ENCODE peak calls at places on chromosome 9, in ten cellular contexts. W is AG10803; N is GM12865; M is astrocyte; Q is left ventricle myocardium inferior; R is right cardiac atrium; J is WERI-Rb-1; Z is CD8-positive, alpha-beta memory T cell; S is colonic mucosa; D is neural progenitor cell. C is an unnamed sample.

GRCh38 chr9:130866474-130866965 is 30.1 kb downstream of the QRFP start:
- DNase-seq in M (peak), R (peak), Z (peak), S (peak), J (peak), N (peak), W (peak), Q (no peak), D (peak), C (peak)

GRCh38 chr9:5488616-5489015 is 21.7 kb upstream of the PDCD1LG2 start:
- DNase-seq in J (no peak), S (no peak), Z (no peak), R (no peak), N (no peak), Q (no peak), M (peak), D (no peak), W (no peak), C (no peak)

GRCh38 chr9:89756891-89757537 is 152.2 kb downstream of the GADD45G start:
- DNase-seq in D (no peak), Z (no peak), N (no peak), Q (peak), M (no peak), S (no peak), W (no peak), R (peak), J (no peak), C (no peak)

GRCh38 chr9:69999331-69999730 is 44.3 kb upstream of the MAMDC2 start:
- DNase-seq in N (no peak), D (no peak), S (no peak), R (no peak), M (no peak), J (no peak), Q (no peak), Z (no peak), W (no peak), C (peak)

GRCh38 chr9:83537331-83538171 is 650 bp downstream of the FRMD3 start:
- DNase-seq in J (no peak), Q (peak), D (peak), N (no peak), Z (no peak), M (peak), W (peak), S (peak), R (no peak), C (peak)

GRCh38 chr9:136570191-136570845 is 24.5 kb upstream of the NOTCH1 start:
- DNase-seq in D (no peak), R (peak), W (no peak), J (no peak), Q (no peak), M (no peak), N (no peak), Z (no peak), S (no peak), C (no peak)

GRCh38 chr9:93900436-93900819 is 54.7 kb downstream of the BARX1 start:
- DNase-seq in W (no peak), R (no peak), M (no peak), S (no peak), D (no peak), Q (no peak), Z (no peak), N (no peak), J (no peak), C (no peak)

GRCh38 chr9:117073539-117074336 is 341.1 kb downstream of the ASTN2 start:
- DNase-seq in Q (no peak), W (no peak), S (no peak), M (no peak), Z (no peak), N (peak), J (peak), R (no peak), D (peak), C (no peak)

GRCh38 chr9:74824654-74825053 is 63.1 kb downstream of the TRPM6 start:
- DNase-seq in N (no peak), Z (no peak), D (no peak), W (peak), Q (no peak), M (no peak), R (no peak), S (peak), J (no peak), C (peak)

GRCh38 chr9:3247211-3247610 is 278.6 kb downstream of the RFX3 start:
- DNase-seq in D (no peak), J (no peak), R (no peak), N (no peak), S (no peak), Q (no peak), M (no peak), Z (no peak), W (no peak), C (no peak)

GRCh38 chr9:83406901-83407300 is 131.3 kb downstream of the FRMD3 start:
- DNase-seq in Q (no peak), S (no peak), M (no peak), J (no peak), R (no peak), Z (no peak), N (no peak), W (no peak), D (no peak), C (no peak)

GRCh38 chr9:18610956-18611355 is 137.0 kb downstream of the ADAMTSL1 start:
- DNase-seq in W (no peak), Z (no peak), J (no peak), R (no peak), D (no peak), N (no peak), Q (no peak), M (no peak), S (no peak), C (no peak)

GRCh38 chr9:73152953-73153352 is 1.3 kb downstream of the ANXA1 start:
- DNase-seq in M (no peak), Q (no peak), R (no peak), Z (peak), N (peak), D (no peak), J (no peak), S (no peak), W (peak), C (peak)

GRCh38 chr9:89360465-89360864 is 42.2 kb downstream of the SECISBP2 start:
- DNase-seq in S (no peak), M (no peak), Q (no peak), D (peak), Z (no peak), N (no peak), J (peak), W (no peak), R (no peak), C (no peak)

GRCh38 chr9:109918359-109919163 is 138.6 kb downstream of the PALM2AKAP2 start:
- DNase-seq in R (no peak), Z (no peak), Q (no peak), J (no peak), S (peak), M (no peak), W (no peak), N (peak), D (no peak), C (no peak)

GRCh38 chr9:27179245-27179870 is 70.3 kb downstream of the TEK start:
- DNase-seq in N (no peak), Q (no peak), D (no peak), S (no peak), M (peak), R (no peak), Z (no peak), W (no peak), J (no peak), C (peak)

GRCh38 chr9:91029621-91030361 is 228.2 kb downstream of the SYK start:
- DNase-seq in R (no peak), N (no peak), M (no peak), W (no peak), Q (no peak), S (no peak), D (no peak), Z (no peak), J (no peak), C (no peak)

GRCh38 chr9:98707158-98708102 is 1.3 kb downstream of the GABBR2 start:
- DNase-seq in S (no peak), Z (no peak), D (peak), J (peak), Q (peak), R (peak), W (peak), N (peak), M (peak), C (peak)

GRCh38 chr9:87622936-87623335 is 103.0 kb upstream of the CTSL start:
- DNase-seq in Z (no peak), D (no peak), Q (no peak), W (no peak), R (no peak), M (no peak), N (no peak), J (no peak), S (no peak), C (no peak)

GRCh38 chr9:63816742-63817621 is 1468.0 kb downstream of the FOXD4L5 start:
- DNase-seq in R (peak), J (peak), D (peak), S (peak), W (peak), N (peak), Q (peak), Z (peak), M (peak), C (peak)

GRCh38 chr9:89598926-89599325 is 5.9 kb upstream of the GADD45G start:
- DNase-seq in Q (no peak), R (no peak), J (peak), D (no peak), W (no peak), S (no peak), M (no peak), Z (no peak), N (no peak), C (no peak)

GRCh38 chr9:120307599-120307998 is 272.4 kb downstream of the CDK5RAP2 start:
- DNase-seq in R (no peak), Q (no peak), J (no peak), N (no peak), D (no peak), M (no peak), S (no peak), W (no peak), Z (no peak), C (no peak)

GRCh38 chr9:70601000-70601929 is 186.8 kb upstream of the KLF9 start:
- DNase-seq in J (no peak), S (peak), R (peak), D (no peak), Q (peak), W (peak), Z (no peak), N (no peak), M (peak), C (peak)

GRCh38 chr9:105693435-105694275 is 686 bp upstream of the TMEM38B start:
- DNase-seq in W (no peak), R (no peak), Z (peak), S (no peak), Q (no peak), D (peak), N (peak), J (no peak), M (no peak), C (no peak)

GRCh38 chr9:22228542-22228941 is 218.1 kb upstream of the DMRTA1 start:
- DNase-seq in D (no peak), S (no peak), Q (no peak), R (no peak), W (peak), Z (no peak), M (no peak), J (no peak), N (no peak), C (peak)

GRCh38 chr9:86741311-86742215 is 205.7 kb downstream of the GAS1 start:
- DNase-seq in S (no peak), D (no peak), N (no peak), Z (no peak), W (peak), M (peak), J (no peak), R (peak), Q (no peak), C (peak)

GRCh38 chr9:110256142-110256391 is 240 bp downstream of the TXN start:
- DNase-seq in N (peak), M (no peak), S (no peak), Q (no peak), R (no peak), W (no peak), J (no peak), Z (no peak), D (no peak), C (no peak)

GRCh38 chr9:92385953-92386352 is 18.4 kb downstream of the OGN start:
- DNase-seq in S (no peak), D (no peak), N (no peak), J (no peak), M (peak), Q (no peak), R (no peak), Z (no peak), W (peak), C (peak)
- H3K4me3 ChIP-seq in S (no peak), D (no peak), N (no peak), J (no peak), M (no peak), Q (no peak), R (no peak), Z (no peak), W (no peak), C (no peak)

DNA sequence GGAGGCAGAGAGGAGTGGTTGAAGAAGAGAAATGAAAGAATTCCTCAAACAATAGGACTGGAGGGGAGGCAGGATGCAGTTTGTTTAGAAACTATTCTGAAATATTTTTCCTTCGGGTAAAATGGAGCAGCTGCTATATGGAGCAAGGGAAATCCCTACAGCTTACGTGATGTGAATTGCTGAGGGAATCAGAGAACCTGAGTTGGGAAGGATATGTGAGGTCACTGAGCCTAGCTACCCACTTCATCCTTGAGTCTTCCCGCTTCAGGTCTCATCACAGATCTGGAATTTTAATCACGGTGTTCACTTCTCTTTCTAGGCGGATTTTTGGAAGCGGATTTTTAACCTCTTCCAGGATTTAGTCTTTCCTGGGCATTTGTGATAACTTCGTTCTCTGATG is 204.3 kb downstream of the ERCC6L2 start:
- DNase-seq in N (no peak), J (no peak), S (no peak), W (no peak), D (no peak), M (no peak), R (no peak), Q (no peak), Z (no peak), C (no peak)
- H3K4me3 ChIP-seq in N (no peak), J (no peak), S (no peak), W (no peak), D (no peak), M (no peak), R (no peak), Q (no peak), Z (no peak), C (no peak)

GRCh38 chr9:15935661-15936315 is 382.9 kb downstream of the CCDC171 start:
- DNase-seq in R (no peak), Z (no peak), S (no peak), J (no peak), N (no peak), D (no peak), M (peak), W (peak), Q (no peak), C (peak)
- H3K4me3 ChIP-seq in R (no peak), Z (no peak), S (no peak), J (no peak), N (no peak), D (no peak), M (no peak), W (no peak), Q (no peak), C (no peak)

GRCh38 chr9:35687306-35687705 is 2.4 kb downstream of the TPM2 start:
- DNase-seq in J (no peak), W (no peak), M (no peak), R (no peak), Z (no peak), Q (no peak), N (no peak), S (no peak), D (no peak), C (no peak)

GRCh38 chr9:35684921-35685320 is 4.8 kb downstream of the TPM2 start:
- DNase-seq in W (no peak), D (no peak), M (no peak), Z (no peak), J (no peak), N (no peak), S (no peak), R (no peak), Q (no peak), C (no peak)

GRCh38 chr9:35683323-35683722 is 6.4 kb downstream of the TPM2 start:
- DNase-seq in Q (no peak), R (no peak), S (no peak), W (no peak), N (no peak), D (no peak), J (no peak), Z (no peak), M (no peak), C (no peak)

GRCh38 chr9:35686222-35687203 is 3.2 kb downstream of the TPM2 start:
- DNase-seq in D (no peak), Z (no peak), R (no peak), J (no peak), S (no peak), N (no peak), M (peak), W (no peak), Q (peak), C (peak)

GRCh38 chr9:35685506-35685905 is 4.2 kb downstream of the TPM2 start:
- DNase-seq in D (no peak), N (no peak), S (no peak), R (no peak), M (no peak), J (no peak), Z (no peak), Q (no peak), W (no peak), C (no peak)
- H3K4me3 ChIP-seq in D (no peak), N (no peak), S (no peak), R (no peak), M (peak), J (no peak), Z (no peak), Q (peak), W (peak), C (no peak)

GRCh38 chr9:129142115-129142514 is 30.9 kb downstream of the PTPA start:
- DNase-seq in M (no peak), W (no peak), S (no peak), Q (no peak), J (no peak), R (no peak), Z (no peak), N (no peak), D (no peak), C (no peak)

GRCh38 chr9:129142536-129142935 is 31.3 kb downstream of the PTPA start:
- DNase-seq in W (no peak), D (no peak), J (no peak), Q (no peak), M (no peak), Z (no peak), S (no peak), R (no peak), N (no peak), C (no peak)

GRCh38 chr9:129143031-129143441 is 31.8 kb downstream of the PTPA start:
- DNase-seq in W (peak), M (peak), J (peak), S (peak), Z (peak), N (peak), D (peak), R (peak), Q (peak), C (peak)

GRCh38 chr9:129145316-129145715 is 32.7 kb downstream of the IER5L start:
- DNase-seq in S (no peak), W (no peak), M (no peak), Z (no peak), Q (no peak), N (no peak), D (no peak), J (no peak), R (no peak), C (peak)

DNA sequence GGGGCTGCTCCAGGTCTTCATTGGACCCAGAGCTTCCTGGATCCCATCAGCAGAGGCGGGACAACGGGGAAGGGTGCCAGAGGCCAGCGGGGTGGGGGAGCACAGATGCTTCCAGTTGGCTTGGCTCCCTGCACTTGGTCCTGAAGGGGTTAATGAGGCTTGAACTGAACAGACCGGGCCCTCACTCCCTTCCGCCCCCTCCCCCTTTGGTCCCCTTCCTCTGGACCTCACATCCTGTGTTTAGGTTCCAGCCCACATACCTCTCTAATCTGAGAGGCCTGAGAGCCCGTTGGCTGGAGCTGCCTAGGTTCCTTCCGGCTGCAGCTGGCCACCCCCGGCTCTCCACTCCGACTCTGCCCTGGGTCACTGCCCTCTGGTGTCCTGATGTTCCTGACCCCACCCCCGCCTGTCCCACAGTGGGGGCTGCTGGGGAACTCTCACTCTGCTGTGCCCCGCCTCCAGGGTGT is 32.3 kb downstream of the PTPA start:
- DNase-seq in R (peak), W (peak), M (peak), Z (no peak), N (no peak), Q (peak), J (no peak), S (peak), D (no peak), C (peak)
- H3K4me3 ChIP-seq in R (no peak), W (peak), M (no peak), Z (no peak), N (no peak), Q (peak), J (no peak), S (no peak), D (no peak), C (peak)

GRCh38 chr9:82254646-82255367 is 266.2 kb downstream of the SPATA31D1 start:
- DNase-seq in N (no peak), R (no peak), S (no peak), Q (no peak), J (no peak), D (no peak), W (peak), Z (no peak), M (peak), C (peak)

GRCh38 chr9:82255533-82255932 is 267.0 kb downstream of the SPATA31D1 start:
- DNase-seq in R (no peak), Z (no peak), D (no peak), Q (no peak), J (no peak), S (no peak), W (no peak), M (no peak), N (no peak), C (no peak)

GRCh38 chr9:82247318-82247717 is 258.7 kb downstream of the SPATA31D1 start:
- DNase-seq in M (peak), R (peak), J (no peak), N (no peak), D (no peak), S (no peak), Q (no peak), Z (no peak), W (no peak), C (no peak)

GRCh38 chr9:82252116-82252515 is 263.5 kb downstream of the SPATA31D1 start:
- DNase-seq in M (peak), J (no peak), S (no peak), R (no peak), N (no peak), W (peak), D (no peak), Z (no peak), Q (no peak), C (peak)
- H3K4me3 ChIP-seq in M (no peak), J (no peak), S (no peak), R (no peak), N (no peak), W (no peak), D (no peak), Z (no peak), Q (no peak), C (no peak)

GRCh38 chr9:107650321-107650720 is 160.8 kb upstream of the KLF4 start:
- DNase-seq in W (peak), M (peak), Z (no peak), Q (no peak), R (no peak), D (no peak), S (no peak), J (no peak), N (no peak), C (peak)
- H3K4me3 ChIP-seq in W (no peak), M (no peak), Z (no peak), Q (no peak), R (no peak), D (no peak), S (no peak), J (no peak), N (no peak), C (no peak)

DNA sequence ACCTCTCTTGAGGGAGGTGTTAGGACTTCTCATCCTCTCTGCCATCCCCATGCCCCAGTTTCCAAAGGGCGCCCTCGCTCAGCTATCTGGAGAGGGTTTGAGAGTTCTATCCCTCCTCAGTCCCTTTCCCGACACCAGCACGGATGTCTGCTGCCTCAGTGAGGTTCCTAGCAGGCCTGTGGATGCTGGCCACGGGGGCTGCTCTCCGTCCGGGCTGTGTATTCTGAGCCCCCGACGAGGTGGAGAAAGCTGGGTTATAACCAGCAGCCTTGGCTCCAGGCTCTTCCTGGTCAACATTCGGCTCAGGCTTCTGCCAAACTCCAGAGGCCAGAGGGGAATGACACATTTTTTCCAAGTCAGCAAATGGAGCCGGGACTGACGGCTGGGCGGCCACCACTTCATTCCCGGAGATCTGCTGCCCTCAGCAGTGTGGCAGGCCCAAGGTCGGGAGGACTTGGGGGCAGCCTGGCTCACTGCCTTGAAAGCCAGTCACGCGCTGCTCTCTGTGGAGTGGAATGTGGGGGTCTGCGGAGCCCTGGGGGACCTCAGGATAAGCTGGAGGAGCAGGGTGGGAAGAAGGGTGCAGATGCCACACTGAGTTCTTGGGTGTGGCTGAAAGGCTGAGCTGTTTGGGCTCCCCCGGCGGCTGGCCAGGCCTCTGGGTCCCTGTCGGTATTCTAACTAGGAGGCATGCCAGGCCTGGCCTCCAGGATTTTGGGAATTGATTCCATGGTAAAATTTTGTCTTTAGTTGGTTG is 27.4 kb downstream of the PTPA start:
- DNase-seq in S (peak), J (no peak), Q (peak), N (no peak), R (peak), M (peak), D (no peak), W (peak), Z (no peak), C (peak)
- H3K4me3 ChIP-seq in S (no peak), J (no peak), Q (peak), N (no peak), R (no peak), M (no peak), D (no peak), W (no peak), Z (no peak), C (peak)